ENCODE peak calls at places on chromosome 6, in six cellular contexts. C, P, M, U, W and S are unnamed samples.

GRCh38 chr6:154840363-154840762 is 107.1 kb downstream of the SCAF8 start:
- DNase-seq in C (no peak), P (no peak), M (no peak), U (no peak), W (no peak), S (no peak)

GRCh38 chr6:142378138-142378875 is 76.5 kb downstream of the ADGRG6 start:
- DNase-seq in C (no peak), P (no peak), M (peak; percentile 36), U (no peak), W (no peak), S (no peak)

GRCh38 chr6:118709859-118710350 is 58.5 kb upstream of the CEP85L start:
- DNase-seq in C (no peak), P (no peak), M (peak; percentile 86), U (peak; percentile 59), W (peak; percentile 56), S (no peak)

GRCh38 chr6:80454661-80455365 is 348.3 kb downstream of the BCKDHB start:
- DNase-seq in C (no peak), P (no peak), M (peak; percentile 47), U (no peak), W (no peak), S (no peak)

GRCh38 chr6:35185302-35185681 is 28.5 kb upstream of the SCUBE3 start:
- DNase-seq in C (peak; percentile 30), P (no peak), M (no peak), U (no peak), W (no peak), S (no peak)

GRCh38 chr6:31169123-31169857 is 1.2 kb downstream of the POU5F1 start:
- DNase-seq in C (no peak), P (no peak), M (no peak), U (no peak), W (no peak), S (no peak)

GRCh38 chr6:45959534-45960195 is 56.0 kb downstream of the CLIC5 start:
- DNase-seq in C (no peak), P (no peak), M (no peak), U (no peak), W (no peak), S (no peak)

GRCh38 chr6:163814494-163815364 is 400.2 kb downstream of the QKI start:
- DNase-seq in C (no peak), P (no peak), M (peak; percentile 92), U (no peak), W (no peak), S (no peak)

GRCh38 chr6:134176283-134176975 is 124.0 kb upstream of the SLC2A12 start:
- DNase-seq in C (peak; percentile 64), P (no peak), M (no peak), U (no peak), W (no peak), S (peak; percentile 34)